ENCODE peak calls at places on chromosome 22, in four cellular contexts. One of them, this sample, is unnamed.

GRCh38 chr22:24554316-24555159 is at the start of gene GUCD1:
- DNase-seq in esophagus squamous epithelium: no peak
- DNase-seq in brain microvascular endothelial cell: peak
- DNase-seq in colonic mucosa: peak
- DNase-seq in this sample: peak

GRCh38 chr22:43406186-43406790 is 5.5 kb upstream of the MPPED1 start:
- DNase-seq in esophagus squamous epithelium: no peak
- DNase-seq in brain microvascular endothelial cell: no peak
- DNase-seq in colonic mucosa: no peak
- DNase-seq in this sample: no peak

GRCh38 chr22:39686776-39687525 is 116.4 kb downstream of the CACNA1I start:
- DNase-seq in esophagus squamous epithelium: no peak
- DNase-seq in brain microvascular endothelial cell: no peak
- DNase-seq in colonic mucosa: no peak
- DNase-seq in this sample: no peak

GRCh38 chr22:32702421-32702820 is 99.1 kb upstream of the TIMP3 start:
- DNase-seq in esophagus squamous epithelium: no peak
- DNase-seq in brain microvascular endothelial cell: no peak
- DNase-seq in colonic mucosa: no peak
- DNase-seq in this sample: no peak

GRCh38 chr22:20549232-20549841 is 41.9 kb downstream of the MED15 start:
- DNase-seq in esophagus squamous epithelium: no peak
- DNase-seq in brain microvascular endothelial cell: no peak
- DNase-seq in colonic mucosa: no peak
- DNase-seq in this sample: no peak

GRCh38 chr22:19292262-19293230 is 1.0 kb upstream of the CLTCL1 start:
- DNase-seq in esophagus squamous epithelium: no peak
- DNase-seq in brain microvascular endothelial cell: no peak
- DNase-seq in colonic mucosa: peak
- DNase-seq in this sample: no peak

GRCh38 chr22:43812149-43812842 is at the start of gene EFCAB6:
- DNase-seq in esophagus squamous epithelium: peak
- DNase-seq in brain microvascular endothelial cell: peak
- DNase-seq in colonic mucosa: peak
- DNase-seq in this sample: peak

GRCh38 chr22:24410110-24410856 is 17.1 kb upstream of the ADORA2A start:
- DNase-seq in esophagus squamous epithelium: no peak
- DNase-seq in brain microvascular endothelial cell: peak
- DNase-seq in colonic mucosa: no peak
- DNase-seq in this sample: peak

GRCh38 chr22:39556970-39557811 is 13.4 kb upstream of the CACNA1I start:
- DNase-seq in esophagus squamous epithelium: no peak
- DNase-seq in brain microvascular endothelial cell: no peak
- DNase-seq in colonic mucosa: no peak
- DNase-seq in this sample: no peak

GRCh38 chr22:21726650-21727049 is 8.9 kb downstream of the YPEL1 start:
- DNase-seq in esophagus squamous epithelium: no peak
- DNase-seq in brain microvascular endothelial cell: no peak
- DNase-seq in colonic mucosa: no peak
- DNase-seq in this sample: no peak

GRCh38 chr22:43829448-43829821 is 17.3 kb upstream of the EFCAB6 start:
- DNase-seq in esophagus squamous epithelium: no peak
- DNase-seq in brain microvascular endothelial cell: no peak
- DNase-seq in colonic mucosa: no peak
- DNase-seq in this sample: no peak

GRCh38 chr22:27895600-27895999 is 23.5 kb downstream of the PITPNB start:
- DNase-seq in esophagus squamous epithelium: no peak
- DNase-seq in brain microvascular endothelial cell: no peak
- DNase-seq in colonic mucosa: no peak
- DNase-seq in this sample: no peak

GRCh38 chr22:32396746-32397145 is 15.3 kb downstream of the RTCB start:
- DNase-seq in esophagus squamous epithelium: no peak
- DNase-seq in brain microvascular endothelial cell: no peak
- DNase-seq in colonic mucosa: no peak
- DNase-seq in this sample: peak

GRCh38 chr22:24290459-24290858 is 19.8 kb downstream of the SPECC1L start:
- DNase-seq in esophagus squamous epithelium: no peak
- DNase-seq in brain microvascular endothelial cell: no peak
- DNase-seq in colonic mucosa: no peak
- DNase-seq in this sample: peak

GRCh38 chr22:39292561-39293074 is 26.8 kb downstream of the RPL3 start:
- DNase-seq in esophagus squamous epithelium: peak
- DNase-seq in brain microvascular endothelial cell: peak
- DNase-seq in colonic mucosa: peak
- DNase-seq in this sample: peak

GRCh38 chr22:30714062-30714461 is 19.4 kb downstream of the OSBP2 start:
- DNase-seq in esophagus squamous epithelium: no peak
- DNase-seq in brain microvascular endothelial cell: no peak
- DNase-seq in colonic mucosa: no peak
- DNase-seq in this sample: no peak

GRCh38 chr22:42614312-42615091 is at the start of gene POLDIP3:
- DNase-seq in esophagus squamous epithelium: peak
- DNase-seq in brain microvascular endothelial cell: peak
- DNase-seq in colonic mucosa: peak
- DNase-seq in this sample: peak

GRCh38 chr22:44384981-44385610 is 72.3 kb upstream of the SHISAL1 start:
- DNase-seq in esophagus squamous epithelium: no peak
- DNase-seq in brain microvascular endothelial cell: no peak
- DNase-seq in colonic mucosa: no peak
- DNase-seq in this sample: no peak

GRCh38 chr22:43859176-43859575 is 3.1 kb downstream of the SULT4A1 start:
- DNase-seq in esophagus squamous epithelium: no peak
- DNase-seq in brain microvascular endothelial cell: no peak
- DNase-seq in colonic mucosa: no peak
- DNase-seq in this sample: no peak

GRCh38 chr22:46731246-46732040 is 6.6 kb downstream of the CERK start:
- DNase-seq in esophagus squamous epithelium: no peak
- DNase-seq in brain microvascular endothelial cell: no peak
- DNase-seq in colonic mucosa: peak
- DNase-seq in this sample: no peak

GRCh38 chr22:46018859-46019258 is 41.9 kb upstream of the WNT7B start:
- DNase-seq in esophagus squamous epithelium: no peak
- DNase-seq in brain microvascular endothelial cell: no peak
- DNase-seq in colonic mucosa: no peak
- DNase-seq in this sample: no peak

GRCh38 chr22:23826510-23827350 is 12.1 kb downstream of the DERL3 start:
- DNase-seq in esophagus squamous epithelium: no peak
- DNase-seq in brain microvascular endothelial cell: peak
- DNase-seq in colonic mucosa: no peak
- DNase-seq in this sample: no peak

GRCh38 chr22:27842236-27842993 is 40.9 kb upstream of the MN1 start:
- DNase-seq in esophagus squamous epithelium: no peak
- DNase-seq in brain microvascular endothelial cell: no peak
- DNase-seq in colonic mucosa: no peak
- DNase-seq in this sample: no peak

GRCh38 chr22:46443850-46444389 is 93.5 kb downstream of the CELSR1 start:
- DNase-seq in esophagus squamous epithelium: no peak
- DNase-seq in brain microvascular endothelial cell: no peak
- DNase-seq in colonic mucosa: peak
- DNase-seq in this sample: no peak

GRCh38 chr22:46681010-46681409 is 57.0 kb downstream of the CERK start:
- DNase-seq in esophagus squamous epithelium: no peak
- DNase-seq in brain microvascular endothelial cell: no peak
- DNase-seq in colonic mucosa: no peak
- DNase-seq in this sample: no peak

GRCh38 chr22:44576311-44577260 is 78.6 kb upstream of the RTL6 start:
- DNase-seq in esophagus squamous epithelium: no peak
- DNase-seq in brain microvascular endothelial cell: no peak
- DNase-seq in colonic mucosa: no peak
- DNase-seq in this sample: no peak

GRCh38 chr22:27720860-27721259 is 80.7 kb downstream of the MN1 start:
- DNase-seq in esophagus squamous epithelium: no peak
- DNase-seq in brain microvascular endothelial cell: no peak
- DNase-seq in colonic mucosa: no peak
- DNase-seq in this sample: no peak

GRCh38 chr22:45574069-45574703 is 71.5 kb downstream of the FBLN1 start:
- DNase-seq in esophagus squamous epithelium: no peak
- DNase-seq in brain microvascular endothelial cell: no peak
- DNase-seq in colonic mucosa: no peak
- DNase-seq in this sample: no peak

GRCh38 chr22:23569291-23569690 is 10.8 kb downstream of the IGLL1 start:
- DNase-seq in esophagus squamous epithelium: no peak
- DNase-seq in brain microvascular endothelial cell: no peak
- DNase-seq in colonic mucosa: no peak
- DNase-seq in this sample: no peak

GRCh38 chr22:27718186-27719032 is 83.1 kb downstream of the MN1 start:
- DNase-seq in esophagus squamous epithelium: no peak
- DNase-seq in brain microvascular endothelial cell: peak
- DNase-seq in colonic mucosa: peak
- DNase-seq in this sample: peak

GRCh38 chr22:28373841-28374240 is 305.8 kb downstream of the TTC28 start:
- DNase-seq in esophagus squamous epithelium: no peak
- DNase-seq in brain microvascular endothelial cell: no peak
- DNase-seq in colonic mucosa: no peak
- DNase-seq in this sample: peak

GRCh38 chr22:24944224-24944937 is 2.1 kb downstream of the LHFPL7 start:
- DNase-seq in esophagus squamous epithelium: no peak
- DNase-seq in brain microvascular endothelial cell: no peak
- DNase-seq in colonic mucosa: no peak
- DNase-seq in this sample: no peak

GRCh38 chr22:45934659-45935341 is 42.2 kb downstream of the WNT7B start:
- DNase-seq in esophagus squamous epithelium: no peak
- DNase-seq in brain microvascular endothelial cell: peak
- DNase-seq in colonic mucosa: no peak
- DNase-seq in this sample: peak

GRCh38 chr22:35231585-35232084 is 25.7 kb upstream of the HMGXB4 start:
- DNase-seq in esophagus squamous epithelium: no peak
- DNase-seq in brain microvascular endothelial cell: peak
- DNase-seq in colonic mucosa: peak
- DNase-seq in this sample: peak

GRCh38 chr22:35229865-35230264 is 27.4 kb upstream of the HMGXB4 start:
- DNase-seq in esophagus squamous epithelium: no peak
- DNase-seq in brain microvascular endothelial cell: no peak
- DNase-seq in colonic mucosa: no peak
- DNase-seq in this sample: no peak

GRCh38 chr22:35230839-35231584 is 26.3 kb upstream of the HMGXB4 start:
- DNase-seq in esophagus squamous epithelium: no peak
- DNase-seq in brain microvascular endothelial cell: no peak
- DNase-seq in colonic mucosa: peak
- DNase-seq in this sample: no peak

GRCh38 chr22:35227248-35227647 is 30.0 kb upstream of the HMGXB4 start:
- DNase-seq in esophagus squamous epithelium: no peak
- DNase-seq in brain microvascular endothelial cell: no peak
- DNase-seq in colonic mucosa: no peak
- DNase-seq in this sample: no peak

GRCh38 chr22:35230417-35230816 is 26.9 kb upstream of the HMGXB4 start:
- DNase-seq in esophagus squamous epithelium: no peak
- DNase-seq in brain microvascular endothelial cell: no peak
- DNase-seq in colonic mucosa: no peak
- DNase-seq in this sample: no peak
- H3K4me3 ChIP-seq in esophagus squamous epithelium: no peak
- H3K4me3 ChIP-seq in brain microvascular endothelial cell: no peak
- H3K4me3 ChIP-seq in colonic mucosa: no peak
- H3K4me3 ChIP-seq in this sample: no peak

DNA sequence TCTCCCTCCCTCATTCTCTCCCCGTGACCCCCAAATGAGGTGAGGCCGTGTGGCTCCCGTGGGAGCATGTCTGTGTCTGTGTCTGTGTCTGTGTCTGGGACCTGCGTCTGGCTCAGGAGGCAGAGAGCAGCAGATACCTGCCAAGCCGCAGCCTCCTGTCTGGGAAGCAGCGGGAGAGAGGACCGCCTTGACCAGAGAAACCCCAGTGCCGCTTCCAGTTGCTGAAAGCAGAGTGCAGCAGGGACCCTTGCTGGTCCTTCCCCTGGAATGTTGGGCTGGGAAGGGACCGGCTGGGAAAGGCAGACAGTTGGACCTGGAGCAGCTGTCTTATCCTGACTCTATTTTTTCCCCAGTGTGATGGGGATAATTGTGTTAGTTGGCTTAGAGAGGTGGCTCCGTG is 525 bp downstream of the CSDC2 start:
- DNase-seq in esophagus squamous epithelium: no peak
- DNase-seq in brain microvascular endothelial cell: no peak
- DNase-seq in colonic mucosa: no peak
- DNase-seq in this sample: peak
- TF ChIP-seq CTCF in esophagus squamous epithelium: no peak
- TF ChIP-seq CTCF in brain microvascular endothelial cell: no peak
- TF ChIP-seq CTCF in colonic mucosa: no peak
- TF ChIP-seq CTCF in this sample: no peak

GRCh38 chr22:37187552-37187890 is 526 bp downstream of the C1QTNF6 start:
- DNase-seq in esophagus squamous epithelium: no peak
- DNase-seq in brain microvascular endothelial cell: no peak
- DNase-seq in colonic mucosa: peak
- DNase-seq in this sample: no peak
- H3K4me3 ChIP-seq in esophagus squamous epithelium: peak
- H3K4me3 ChIP-seq in brain microvascular endothelial cell: peak
- H3K4me3 ChIP-seq in colonic mucosa: peak
- H3K4me3 ChIP-seq in this sample: peak

GRCh38 chr22:40853961-40854360 is 2.5 kb downstream of the ST13 start:
- DNase-seq in esophagus squamous epithelium: no peak
- DNase-seq in brain microvascular endothelial cell: no peak
- DNase-seq in colonic mucosa: no peak
- DNase-seq in this sample: no peak

GRCh38 chr22:40857309-40857851 is 432 bp downstream of the XPNPEP3 start:
- DNase-seq in esophagus squamous epithelium: no peak
- DNase-seq in brain microvascular endothelial cell: no peak
- DNase-seq in colonic mucosa: no peak
- DNase-seq in this sample: peak

GRCh38 chr22:40855960-40856512 is 403 bp downstream of the ST13 start:
- DNase-seq in esophagus squamous epithelium: no peak
- DNase-seq in brain microvascular endothelial cell: peak
- DNase-seq in colonic mucosa: peak
- DNase-seq in this sample: peak

GRCh38 chr22:40855104-40855959 is 1.1 kb downstream of the ST13 start:
- DNase-seq in esophagus squamous epithelium: no peak
- DNase-seq in brain microvascular endothelial cell: no peak
- DNase-seq in colonic mucosa: no peak
- DNase-seq in this sample: peak

GRCh38 chr22:40856513-40857308 is at the start of the genes ST13 and XPNPEP3:
- DNase-seq in esophagus squamous epithelium: peak
- DNase-seq in brain microvascular endothelial cell: peak
- DNase-seq in colonic mucosa: peak
- DNase-seq in this sample: peak
- TF ChIP-seq CTCF in esophagus squamous epithelium: no peak
- TF ChIP-seq CTCF in brain microvascular endothelial cell: peak
- TF ChIP-seq CTCF in colonic mucosa: no peak
- TF ChIP-seq CTCF in this sample: peak

GRCh38 chr22:29702931-29703594 is 16.7 kb upstream of the CABP7 start:
- DNase-seq in esophagus squamous epithelium: no peak
- DNase-seq in brain microvascular endothelial cell: no peak
- DNase-seq in colonic mucosa: no peak
- DNase-seq in this sample: no peak
- H3K4me3 ChIP-seq in esophagus squamous epithelium: no peak
- H3K4me3 ChIP-seq in brain microvascular endothelial cell: no peak
- H3K4me3 ChIP-seq in colonic mucosa: no peak
- H3K4me3 ChIP-seq in this sample: no peak